ENCODE peak calls at places on chromosomes 7 and 10, in ten cellular contexts. One of them, this sample, is unnamed.
A peak's percentile ranks its signal among the peaks of the same experiment; 100 is the strongest.

GRCh38 chr7:42096681-42097637 is 140.1 kb downstream of the GLI3 start:
- DNase-seq in WTC11: no peak
- DNase-seq in psoas muscle: peak; percentile 41
- DNase-seq in Right ventricle myocardium superior: peak; percentile 81
- DNase-seq in EL: no peak
- DNase-seq in heart right ventricle: peak; percentile 61
- DNase-seq in AG08396: no peak
- DNase-seq in LoVo: no peak
- DNase-seq in OCI-LY7: no peak
- DNase-seq in dorsolateral prefrontal cortex: no peak
- DNase-seq in this sample: no peak

GRCh38 chr7:110612680-110613079 is 478.2 kb upstream of the LRRN3 start:
- DNase-seq in WTC11: no peak
- DNase-seq in psoas muscle: no peak
- DNase-seq in Right ventricle myocardium superior: no peak
- DNase-seq in EL: no peak
- DNase-seq in heart right ventricle: no peak
- DNase-seq in AG08396: no peak
- DNase-seq in LoVo: no peak
- DNase-seq in OCI-LY7: no peak
- DNase-seq in dorsolateral prefrontal cortex: no peak
- DNase-seq in this sample: no peak

GRCh38 chr7:96157856-96158255 is 164.0 kb downstream of the SLC25A13 start:
- DNase-seq in WTC11: no peak
- DNase-seq in psoas muscle: no peak
- DNase-seq in Right ventricle myocardium superior: no peak
- DNase-seq in EL: no peak
- DNase-seq in heart right ventricle: no peak
- DNase-seq in AG08396: no peak
- DNase-seq in LoVo: no peak
- DNase-seq in OCI-LY7: no peak
- DNase-seq in dorsolateral prefrontal cortex: no peak
- DNase-seq in this sample: no peak

GRCh38 chr10:10792681-10793080 is 225.0 kb upstream of the CELF2 start:
- DNase-seq in WTC11: no peak
- DNase-seq in psoas muscle: no peak
- DNase-seq in Right ventricle myocardium superior: no peak
- DNase-seq in EL: peak; percentile 97
- DNase-seq in heart right ventricle: no peak
- DNase-seq in AG08396: peak; percentile 39
- DNase-seq in LoVo: peak; percentile 48
- DNase-seq in OCI-LY7: no peak
- DNase-seq in dorsolateral prefrontal cortex: no peak
- DNase-seq in this sample: no peak

GRCh38 chr10:119477444-119477843 is 65.1 kb downstream of the RGS10 start:
- DNase-seq in WTC11: no peak
- DNase-seq in psoas muscle: no peak
- DNase-seq in Right ventricle myocardium superior: no peak
- DNase-seq in EL: no peak
- DNase-seq in heart right ventricle: no peak
- DNase-seq in AG08396: no peak
- DNase-seq in LoVo: no peak
- DNase-seq in OCI-LY7: peak; percentile 47
- DNase-seq in dorsolateral prefrontal cortex: no peak
- DNase-seq in this sample: no peak

GRCh38 chr10:35056686-35057085 is 33.5 kb downstream of the CUL2 start:
- DNase-seq in WTC11: no peak
- DNase-seq in psoas muscle: no peak
- DNase-seq in Right ventricle myocardium superior: no peak
- DNase-seq in EL: peak; percentile 21
- DNase-seq in heart right ventricle: no peak
- DNase-seq in AG08396: no peak
- DNase-seq in LoVo: no peak
- DNase-seq in OCI-LY7: no peak
- DNase-seq in dorsolateral prefrontal cortex: no peak
- DNase-seq in this sample: no peak

GRCh38 chr7:129750091-129750870 is 138.8 kb downstream of the NRF1 start:
- DNase-seq in WTC11: no peak
- DNase-seq in psoas muscle: no peak
- DNase-seq in Right ventricle myocardium superior: no peak
- DNase-seq in EL: no peak
- DNase-seq in heart right ventricle: no peak
- DNase-seq in AG08396: no peak
- DNase-seq in LoVo: no peak
- DNase-seq in OCI-LY7: no peak
- DNase-seq in dorsolateral prefrontal cortex: no peak
- DNase-seq in this sample: no peak

GRCh38 chr7:142375710-142376313 is 118.0 kb upstream of the PRSS58 start:
- DNase-seq in WTC11: peak; percentile 81
- DNase-seq in psoas muscle: no peak
- DNase-seq in Right ventricle myocardium superior: no peak
- DNase-seq in EL: peak; percentile 54
- DNase-seq in heart right ventricle: no peak
- DNase-seq in AG08396: no peak
- DNase-seq in LoVo: peak; percentile 58
- DNase-seq in OCI-LY7: no peak
- DNase-seq in dorsolateral prefrontal cortex: no peak
- DNase-seq in this sample: no peak

GRCh38 chr10:100774876-100775275 is 29.5 kb downstream of the PAX2 start:
- DNase-seq in WTC11: no peak
- DNase-seq in psoas muscle: no peak
- DNase-seq in Right ventricle myocardium superior: no peak
- DNase-seq in EL: no peak
- DNase-seq in heart right ventricle: no peak
- DNase-seq in AG08396: no peak
- DNase-seq in LoVo: no peak
- DNase-seq in OCI-LY7: no peak
- DNase-seq in dorsolateral prefrontal cortex: no peak
- DNase-seq in this sample: no peak

GRCh38 chr7:17530741-17531417 is 232.4 kb downstream of the AHR start:
- DNase-seq in WTC11: no peak
- DNase-seq in psoas muscle: no peak
- DNase-seq in Right ventricle myocardium superior: no peak
- DNase-seq in EL: peak; percentile 23
- DNase-seq in heart right ventricle: no peak
- DNase-seq in AG08396: no peak
- DNase-seq in LoVo: no peak
- DNase-seq in OCI-LY7: no peak
- DNase-seq in dorsolateral prefrontal cortex: no peak
- DNase-seq in this sample: no peak

GRCh38 chr10:70773965-70774809 is 11.0 kb downstream of the TBATA start:
- DNase-seq in WTC11: no peak
- DNase-seq in psoas muscle: no peak
- DNase-seq in Right ventricle myocardium superior: no peak
- DNase-seq in EL: no peak
- DNase-seq in heart right ventricle: no peak
- DNase-seq in AG08396: no peak
- DNase-seq in LoVo: no peak
- DNase-seq in OCI-LY7: no peak
- DNase-seq in dorsolateral prefrontal cortex: no peak
- DNase-seq in this sample: no peak

GRCh38 chr10:132421377-132422168 is 24.6 kb downstream of the PWWP2B start:
- DNase-seq in WTC11: no peak
- DNase-seq in psoas muscle: peak; percentile 78
- DNase-seq in Right ventricle myocardium superior: peak; percentile 88
- DNase-seq in EL: peak; percentile 33
- DNase-seq in heart right ventricle: peak; percentile 79
- DNase-seq in AG08396: peak; percentile 89
- DNase-seq in LoVo: peak; percentile 32
- DNase-seq in OCI-LY7: peak; percentile 83
- DNase-seq in dorsolateral prefrontal cortex: no peak
- DNase-seq in this sample: no peak

GRCh38 chr10:77867124-77867715 is 59.3 kb downstream of the DLG5 start:
- DNase-seq in WTC11: no peak
- DNase-seq in psoas muscle: no peak
- DNase-seq in Right ventricle myocardium superior: no peak
- DNase-seq in EL: peak; percentile 49
- DNase-seq in heart right ventricle: no peak
- DNase-seq in AG08396: no peak
- DNase-seq in LoVo: no peak
- DNase-seq in OCI-LY7: no peak
- DNase-seq in dorsolateral prefrontal cortex: no peak
- DNase-seq in this sample: no peak

GRCh38 chr10:57968328-57969016 is 299.2 kb downstream of the IPMK start:
- DNase-seq in WTC11: no peak
- DNase-seq in psoas muscle: no peak
- DNase-seq in Right ventricle myocardium superior: no peak
- DNase-seq in EL: no peak
- DNase-seq in heart right ventricle: no peak
- DNase-seq in AG08396: no peak
- DNase-seq in LoVo: no peak
- DNase-seq in OCI-LY7: no peak
- DNase-seq in dorsolateral prefrontal cortex: no peak
- DNase-seq in this sample: no peak

GRCh38 chr7:56092789-56093531 is at the start of gene PHKG1:
- DNase-seq in WTC11: peak; percentile 36
- DNase-seq in psoas muscle: peak; percentile 87
- DNase-seq in Right ventricle myocardium superior: peak; percentile 90
- DNase-seq in EL: peak; percentile 83
- DNase-seq in heart right ventricle: peak; percentile 89
- DNase-seq in AG08396: peak; percentile 89
- DNase-seq in LoVo: peak; percentile 20
- DNase-seq in OCI-LY7: no peak
- DNase-seq in dorsolateral prefrontal cortex: peak; percentile 85
- DNase-seq in this sample: no peak

GRCh38 chr10:22674215-22674930 is 40.0 kb downstream of the PIP4K2A start:
- DNase-seq in WTC11: no peak
- DNase-seq in psoas muscle: no peak
- DNase-seq in Right ventricle myocardium superior: no peak
- DNase-seq in EL: no peak
- DNase-seq in heart right ventricle: no peak
- DNase-seq in AG08396: no peak
- DNase-seq in LoVo: no peak
- DNase-seq in OCI-LY7: no peak
- DNase-seq in dorsolateral prefrontal cortex: no peak
- DNase-seq in this sample: no peak

GRCh38 chr10:61973169-61973568 is 71.7 kb downstream of the ARID5B start:
- DNase-seq in WTC11: no peak
- DNase-seq in psoas muscle: no peak
- DNase-seq in Right ventricle myocardium superior: no peak
- DNase-seq in EL: peak; percentile 18
- DNase-seq in heart right ventricle: no peak
- DNase-seq in AG08396: no peak
- DNase-seq in LoVo: no peak
- DNase-seq in OCI-LY7: no peak
- DNase-seq in dorsolateral prefrontal cortex: no peak
- DNase-seq in this sample: no peak

GRCh38 chr7:87318741-87319140 is 26.7 kb upstream of the CROT start:
- DNase-seq in WTC11: no peak
- DNase-seq in psoas muscle: no peak
- DNase-seq in Right ventricle myocardium superior: no peak
- DNase-seq in EL: peak; percentile 14
- DNase-seq in heart right ventricle: no peak
- DNase-seq in AG08396: no peak
- DNase-seq in LoVo: peak; percentile 47
- DNase-seq in OCI-LY7: no peak
- DNase-seq in dorsolateral prefrontal cortex: no peak
- DNase-seq in this sample: no peak

GRCh38 chr10:101130141-101130540 is 959 bp upstream of the TLX1 start:
- DNase-seq in WTC11: no peak
- DNase-seq in psoas muscle: no peak
- DNase-seq in Right ventricle myocardium superior: no peak
- DNase-seq in EL: no peak
- DNase-seq in heart right ventricle: no peak
- DNase-seq in AG08396: no peak
- DNase-seq in LoVo: no peak
- DNase-seq in OCI-LY7: no peak
- DNase-seq in dorsolateral prefrontal cortex: no peak
- DNase-seq in this sample: no peak

GRCh38 chr10:130352291-130352645 is 216.1 kb downstream of the GLRX3 start:
- DNase-seq in WTC11: no peak
- DNase-seq in psoas muscle: no peak
- DNase-seq in Right ventricle myocardium superior: no peak
- DNase-seq in EL: no peak
- DNase-seq in heart right ventricle: no peak
- DNase-seq in AG08396: no peak
- DNase-seq in LoVo: no peak
- DNase-seq in OCI-LY7: no peak
- DNase-seq in dorsolateral prefrontal cortex: no peak
- DNase-seq in this sample: no peak

GRCh38 chr10:76497671-76498070 is 1066.2 kb downstream of the LRMDA start:
- DNase-seq in WTC11: no peak
- DNase-seq in psoas muscle: no peak
- DNase-seq in Right ventricle myocardium superior: no peak
- DNase-seq in EL: peak; percentile 13
- DNase-seq in heart right ventricle: no peak
- DNase-seq in AG08396: no peak
- DNase-seq in LoVo: no peak
- DNase-seq in OCI-LY7: no peak
- DNase-seq in dorsolateral prefrontal cortex: no peak
- DNase-seq in this sample: no peak

GRCh38 chr10:34078798-34079470 is 736.2 kb downstream of the PARD3 start:
- DNase-seq in WTC11: no peak
- DNase-seq in psoas muscle: peak; percentile 68
- DNase-seq in Right ventricle myocardium superior: peak; percentile 83
- DNase-seq in EL: no peak
- DNase-seq in heart right ventricle: peak; percentile 60
- DNase-seq in AG08396: peak; percentile 46
- DNase-seq in LoVo: no peak
- DNase-seq in OCI-LY7: no peak
- DNase-seq in dorsolateral prefrontal cortex: no peak
- DNase-seq in this sample: no peak

GRCh38 chr10:122171270-122171669 is 99.8 kb upstream of the BTBD16 start:
- DNase-seq in WTC11: no peak
- DNase-seq in psoas muscle: no peak
- DNase-seq in Right ventricle myocardium superior: no peak
- DNase-seq in EL: no peak
- DNase-seq in heart right ventricle: no peak
- DNase-seq in AG08396: no peak
- DNase-seq in LoVo: no peak
- DNase-seq in OCI-LY7: no peak
- DNase-seq in dorsolateral prefrontal cortex: no peak
- DNase-seq in this sample: no peak

GRCh38 chr7:95772298-95772770 is at the start of gene DYNC1I1:
- DNase-seq in WTC11: peak; percentile 71
- DNase-seq in psoas muscle: peak; percentile 71
- DNase-seq in Right ventricle myocardium superior: peak; percentile 87
- DNase-seq in EL: peak; percentile 55
- DNase-seq in heart right ventricle: peak; percentile 84
- DNase-seq in AG08396: peak; percentile 70
- DNase-seq in LoVo: peak; percentile 74
- DNase-seq in OCI-LY7: no peak
- DNase-seq in dorsolateral prefrontal cortex: peak; percentile 70
- DNase-seq in this sample: no peak

GRCh38 chr7:23343102-23343501 is 44.0 kb downstream of the MALSU1 start:
- DNase-seq in WTC11: no peak
- DNase-seq in psoas muscle: no peak
- DNase-seq in Right ventricle myocardium superior: no peak
- DNase-seq in EL: no peak
- DNase-seq in heart right ventricle: no peak
- DNase-seq in AG08396: no peak
- DNase-seq in LoVo: no peak
- DNase-seq in OCI-LY7: no peak
- DNase-seq in dorsolateral prefrontal cortex: no peak
- DNase-seq in this sample: no peak

GRCh38 chr7:137402535-137403258 is 59.2 kb upstream of the PTN start:
- DNase-seq in WTC11: peak; percentile 10
- DNase-seq in psoas muscle: no peak
- DNase-seq in Right ventricle myocardium superior: no peak
- DNase-seq in EL: no peak
- DNase-seq in heart right ventricle: no peak
- DNase-seq in AG08396: no peak
- DNase-seq in LoVo: no peak
- DNase-seq in OCI-LY7: no peak
- DNase-seq in dorsolateral prefrontal cortex: no peak
- DNase-seq in this sample: no peak

GRCh38 chr7:1693419-1693990 is 23.4 kb downstream of the ELFN1 start:
- DNase-seq in WTC11: peak; percentile 20
- DNase-seq in psoas muscle: no peak
- DNase-seq in Right ventricle myocardium superior: peak; percentile 33
- DNase-seq in EL: no peak
- DNase-seq in heart right ventricle: no peak
- DNase-seq in AG08396: no peak
- DNase-seq in LoVo: no peak
- DNase-seq in OCI-LY7: no peak
- DNase-seq in dorsolateral prefrontal cortex: peak; percentile 34
- DNase-seq in this sample: no peak

GRCh38 chr7:116292381-116292780 is 82.0 kb downstream of the TES start:
- DNase-seq in WTC11: no peak
- DNase-seq in psoas muscle: no peak
- DNase-seq in Right ventricle myocardium superior: no peak
- DNase-seq in EL: no peak
- DNase-seq in heart right ventricle: no peak
- DNase-seq in AG08396: no peak
- DNase-seq in LoVo: no peak
- DNase-seq in OCI-LY7: no peak
- DNase-seq in dorsolateral prefrontal cortex: no peak
- DNase-seq in this sample: no peak

This sample was measured in naive thymus-derived CD8-positive, alpha-beta T cell.